ENCODE peak calls at places on chromosomes 4 and X, in eight cellular contexts. R, U, X, D, C, L, Z and E are unnamed samples.

GRCh38 chr4:52552778-52553177 is 106.3 kb downstream of the USP46 start:
- DNase-seq in R (no peak), U (no peak), X (no peak), D (no peak), C (no peak), L (no peak), Z (no peak), E (no peak)

GRCh38 chrX:137654481-137654880 is 88.6 kb downstream of the ZIC3 start:
- DNase-seq in R (no peak), U (no peak), X (no peak), D (no peak), C (no peak), L (no peak), Z (no peak), E (no peak)

GRCh38 chr4:109294006-109294405 is 8.5 kb downstream of the COL25A1 start:
- DNase-seq in R (peak; percentile 6), U (no peak), X (no peak), D (no peak), C (no peak), L (no peak), Z (no peak), E (no peak)

GRCh38 chrX:109943740-109944092 is 59.2 kb upstream of the TMEM164 start:
- DNase-seq in R (no peak), U (no peak), X (no peak), D (no peak), C (no peak), L (no peak), Z (no peak), E (no peak)

GRCh38 chrX:149908727-149909126 is 20.6 kb upstream of the HSFX4 start:
- DNase-seq in R (no peak), U (no peak), X (no peak), D (no peak), C (no peak), L (no peak), Z (no peak), E (no peak)

GRCh38 chr4:83381173-83381572 is 46.5 kb upstream of the HPSE start:
- DNase-seq in R (no peak), U (no peak), X (no peak), D (no peak), C (no peak), L (no peak), Z (no peak), E (no peak)

GRCh38 chr4:121454251-121454979 is 73.6 kb upstream of the QRFPR start:
- DNase-seq in R (no peak), U (no peak), X (no peak), D (no peak), C (no peak), L (no peak), Z (no peak), E (no peak)

GRCh38 chr4:1870328-1870577 is 940 bp upstream of the NSD2 start:
- DNase-seq in R (no peak), U (peak; percentile 46), X (peak; percentile 78), D (peak; percentile 89), C (peak; percentile 49), L (no peak), Z (peak; percentile 66), E (peak; percentile 54)

GRCh38 chr4:65046496-65047101 is 623.7 kb downstream of the EPHA5 start:
- DNase-seq in R (no peak), U (no peak), X (no peak), D (peak; percentile 7), C (no peak), L (no peak), Z (no peak), E (peak; percentile 9)

GRCh38 chr4:95018845-95019244 is 261.1 kb downstream of the BMPR1B start:
- DNase-seq in R (no peak), U (no peak), X (no peak), D (no peak), C (no peak), L (no peak), Z (no peak), E (no peak)

GRCh38 chr4:140095694-140096482 is 58.1 kb downstream of the MAML3 start:
- DNase-seq in R (peak; percentile 66), U (peak; percentile 32), X (peak; percentile 23), D (no peak), C (no peak), L (no peak), Z (no peak), E (no peak)

GRCh38 chrX:75746891-75747639 is 38.0 kb downstream of the MAGEE2 start:
- DNase-seq in R (peak; percentile 6), U (no peak), X (no peak), D (no peak), C (no peak), L (no peak), Z (peak; percentile 1), E (peak; percentile 0)

GRCh38 chrX:72408885-72409284 is 103.2 kb upstream of the CITED1 start:
- DNase-seq in R (no peak), U (no peak), X (no peak), D (no peak), C (no peak), L (no peak), Z (no peak), E (no peak)

GRCh38 chr4:102259702-102260101 is 85.6 kb downstream of the SLC39A8 start:
- DNase-seq in R (no peak), U (no peak), X (no peak), D (no peak), C (no peak), L (no peak), Z (no peak), E (no peak)

GRCh38 chrX:45774961-45775360 is 574.3 kb upstream of the DIPK2B start:
- DNase-seq in R (no peak), U (peak; percentile 32), X (no peak), D (no peak), C (peak; percentile 71), L (no peak), Z (no peak), E (no peak)

GRCh38 chrX:152913915-152914314 is 16.0 kb downstream of the ZNF185 start:
- DNase-seq in R (no peak), U (no peak), X (no peak), D (no peak), C (no peak), L (no peak), Z (no peak), E (peak; percentile 33)

GRCh38 chr4:70938087-70938486 is 35.9 kb downstream of the MOB1B start:
- DNase-seq in R (no peak), U (no peak), X (no peak), D (no peak), C (no peak), L (no peak), Z (no peak), E (no peak)

GRCh38 chrX:68989456-68989855 is 160.6 kb downstream of the EFNB1 start:
- DNase-seq in R (no peak), U (no peak), X (no peak), D (no peak), C (no peak), L (no peak), Z (no peak), E (no peak)

GRCh38 chr4:3342182-3342854 is 49.5 kb downstream of the RGS12 start:
- DNase-seq in R (no peak), U (no peak), X (no peak), D (peak; percentile 46), C (peak; percentile 16), L (no peak), Z (no peak), E (no peak)

GRCh38 chrX:46575586-46575985 is 2.0 kb downstream of the CHST7 start:
- DNase-seq in R (no peak), U (no peak), X (no peak), D (no peak), C (no peak), L (no peak), Z (no peak), E (no peak)

GRCh38 chr4:6198768-6199343 is 1.5 kb downstream of the JAKMIP1 start:
- DNase-seq in R (no peak), U (no peak), X (no peak), D (no peak), C (no peak), L (no peak), Z (no peak), E (no peak)

GRCh38 chrX:153627675-153628111 is 19.3 kb upstream of the DUSP9 start:
- DNase-seq in R (no peak), U (no peak), X (no peak), D (no peak), C (no peak), L (no peak), Z (no peak), E (no peak)

GRCh38 chr4:86359944-86360478 is at the start of gene MAPK10:
- DNase-seq in R (peak; percentile 96), U (no peak), X (peak; percentile 5), D (peak; percentile 89), C (peak; percentile 91), L (peak; percentile 65), Z (no peak), E (no peak)

GRCh38 chr4:109979932-109980717 is 67.4 kb downstream of the EGF start:
- DNase-seq in R (no peak), U (no peak), X (no peak), D (no peak), C (peak; percentile 5), L (no peak), Z (no peak), E (no peak)

GRCh38 chrX:22365460-22365859 is 92.7 kb downstream of the CBLL2 start:
- DNase-seq in R (no peak), U (no peak), X (no peak), D (no peak), C (peak; percentile 59), L (no peak), Z (no peak), E (no peak)

GRCh38 chr4:149113804-149114430 is 671.7 kb upstream of the NR3C2 start:
- DNase-seq in R (no peak), U (peak; percentile 23), X (no peak), D (no peak), C (no peak), L (no peak), Z (no peak), E (no peak)

GRCh38 chr4:61447918-61448317 is 247.8 kb downstream of the ADGRL3 start:
- DNase-seq in R (no peak), U (no peak), X (no peak), D (no peak), C (no peak), L (no peak), Z (no peak), E (no peak)

GRCh38 chrX:34654939-34655338 is 2.1 kb downstream of the TMEM47 start:
- DNase-seq in R (no peak), U (no peak), X (no peak), D (no peak), C (no peak), L (no peak), Z (no peak), E (no peak)